ENCODE peak calls at places on chromosomes 5 and 9, in seven cellular contexts. W is neural crest cell, T is AG08396, C is T-helper 1 cell, G is lower leg skin, J is fibroblast of pulmonary artery, Z is amniotic stem cell. Y is an unnamed sample.

GRCh38 chr5:149322518-149322917 is 22.8 kb upstream of the GRPEL2 start:
- DNase-seq in W (no peak), T (no peak), C (no peak), G (no peak), J (no peak), Z (no peak), Y (no peak)

GRCh38 chr9:108844856-108845255 is 10.9 kb downstream of the ACTL7B start:
- DNase-seq in W (no peak), T (no peak), C (no peak), G (no peak), J (no peak), Z (no peak), Y (no peak)

GRCh38 chr9:109901191-109901590 is 121.2 kb downstream of the PALM2AKAP2 start:
- DNase-seq in W (no peak), T (no peak), C (no peak), G (peak), J (peak), Z (no peak), Y (no peak)

GRCh38 chr5:80961376-80962281 is 1.5 kb downstream of the RASGRF2 start:
- DNase-seq in W (no peak), T (no peak), C (peak), G (no peak), J (no peak), Z (no peak), Y (no peak)

GRCh38 chr9:74770508-74771261 is 117.0 kb downstream of the TRPM6 start:
- DNase-seq in W (peak), T (peak), C (peak), G (no peak), J (peak), Z (no peak), Y (peak)

GRCh38 chr5:131068893-131069643 is 96.0 kb downstream of the HINT1 start:
- DNase-seq in W (no peak), T (no peak), C (peak), G (no peak), J (no peak), Z (no peak), Y (no peak)

GRCh38 chr9:16575142-16575877 is 295.2 kb downstream of the BNC2 start:
- DNase-seq in W (no peak), T (no peak), C (no peak), G (no peak), J (peak), Z (no peak), Y (no peak)

GRCh38 chr9:17462869-17463464 is 115.9 kb upstream of the SH3GL2 start:
- DNase-seq in W (peak), T (peak), C (peak), G (peak), J (peak), Z (peak), Y (peak)

GRCh38 chr9:96021616-96022444 is 146.3 kb downstream of the ERCC6L2 start:
- DNase-seq in W (peak), T (no peak), C (no peak), G (no peak), J (no peak), Z (no peak), Y (peak)

GRCh38 chr9:38432922-38433510 is 8.8 kb upstream of the IGFBPL1 start:
- DNase-seq in W (peak), T (no peak), C (no peak), G (no peak), J (peak), Z (peak), Y (no peak)

GRCh38 chr5:172821340-172821985 is 12.6 kb upstream of the ERGIC1 start:
- DNase-seq in W (no peak), T (no peak), C (no peak), G (no peak), J (no peak), Z (no peak), Y (no peak)

GRCh38 chr5:84623034-84623433 is 238.4 kb upstream of the EDIL3 start:
- DNase-seq in W (no peak), T (no peak), C (no peak), G (no peak), J (no peak), Z (no peak), Y (no peak)

Y was measured in glutamatergic neuron.